ENCODE peak calls at places on chromosomes 1 and 21, in seven cellular contexts. I is HCT116, B is spleen, Q is tibial nerve, H is transverse colon, X is right lobe of liver, O is breast epithelium. P is an unnamed sample. For H3K4me1, the result is how much of the 10 kb centered on the place peaks cover.

GRCh38 chr1:218633238-218633948 is 288.3 kb downstream of the TGFB2 start:
- DNase-seq in I (no peak), B (no peak), Q (no peak), H (no peak), X (no peak), O (no peak), P (no peak)

GRCh38 chr1:241939798-241940197 is 17.8 kb upstream of the BECN2 start:
- DNase-seq in I (no peak), B (no peak), Q (no peak), H (no peak), X (no peak), O (no peak), P (no peak)

GRCh38 chr21:46002841-46003574 is 21.4 kb downstream of the COL6A1 start:
- DNase-seq in I (no peak), B (peak), Q (peak), H (peak), X (peak), O (peak), P (peak)

GRCh38 chr1:67689267-67690017 is 4.4 kb downstream of the GADD45A start:
- DNase-seq in I (no peak), B (no peak), Q (no peak), H (no peak), X (no peak), O (no peak), P (no peak)

GRCh38 chr1:89195476-89195875 is 3.3 kb downstream of the GBP4 start:
- DNase-seq in I (no peak), B (no peak), Q (no peak), H (no peak), X (no peak), O (no peak), P (no peak)

GRCh38 chr1:95640746-95641145 is 406.7 kb downstream of the RWDD3 start:
- DNase-seq in I (no peak), B (no peak), Q (no peak), H (no peak), X (peak), O (peak), P (no peak)

GRCh38 chr1:21058035-21058793 is 118.5 kb downstream of the EIF4G3 start:
- DNase-seq in I (no peak), B (no peak), Q (no peak), H (no peak), X (no peak), O (no peak), P (no peak)

GRCh38 chr1:68495532-68495931 is 1.4 kb downstream of the DEPDC1 start:
- DNase-seq in I (no peak), B (no peak), Q (no peak), H (no peak), X (no peak), O (no peak), P (no peak)

GRCh38 chr1:38138498-38139233 is 92.1 kb upstream of the POU3F1 start:
- DNase-seq in I (peak), B (no peak), Q (peak), H (peak), X (peak), O (peak), P (peak)

GRCh38 chr1:12552951-12553921 is 64.8 kb downstream of the DHRS3 start:
- DNase-seq in I (no peak), B (no peak), Q (no peak), H (no peak), X (no peak), O (no peak), P (no peak)

GRCh38 chr1:191134796-191135195 is 657.1 kb upstream of the BRINP3 start:
- DNase-seq in I (no peak), B (no peak), Q (no peak), H (no peak), X (no peak), O (no peak), P (no peak)

GRCh38 chr1:199546323-199546722 is 481.2 kb upstream of the NR5A2 start:
- DNase-seq in I (no peak), B (no peak), Q (no peak), H (no peak), X (no peak), O (no peak), P (no peak)

GRCh38 chr1:44050261-44050660 is 19.0 kb upstream of the SLC6A9 start:
- DNase-seq in I (no peak), B (no peak), Q (no peak), H (no peak), X (no peak), O (no peak), P (no peak)

GRCh38 chr21:33036430-33037162 is 10.9 kb downstream of the OLIG2 start:
- DNase-seq in I (no peak), B (peak), Q (no peak), H (no peak), X (peak), O (no peak), P (no peak)

GRCh38 chr1:201713093-201713810 is 115.7 kb upstream of the IPO9 start:
- DNase-seq in I (peak), B (peak), Q (peak), H (peak), X (peak), O (peak), P (peak)

GRCh38 chr1:15196807-15197530 is 43.4 kb downstream of the TMEM51 start:
- DNase-seq in I (no peak), B (no peak), Q (no peak), H (peak), X (no peak), O (peak), P (no peak)

GRCh38 chr1:114780344-114781226 is at the start of gene SIKE1:
- DNase-seq in I (peak), B (peak), Q (peak), H (peak), X (peak), O (peak), P (peak)

GRCh38 chr1:167599839-167600581 is 30.0 kb upstream of the RCSD1 start:
- DNase-seq in I (peak), B (no peak), Q (no peak), H (peak), X (peak), O (no peak), P (peak)

DNA sequence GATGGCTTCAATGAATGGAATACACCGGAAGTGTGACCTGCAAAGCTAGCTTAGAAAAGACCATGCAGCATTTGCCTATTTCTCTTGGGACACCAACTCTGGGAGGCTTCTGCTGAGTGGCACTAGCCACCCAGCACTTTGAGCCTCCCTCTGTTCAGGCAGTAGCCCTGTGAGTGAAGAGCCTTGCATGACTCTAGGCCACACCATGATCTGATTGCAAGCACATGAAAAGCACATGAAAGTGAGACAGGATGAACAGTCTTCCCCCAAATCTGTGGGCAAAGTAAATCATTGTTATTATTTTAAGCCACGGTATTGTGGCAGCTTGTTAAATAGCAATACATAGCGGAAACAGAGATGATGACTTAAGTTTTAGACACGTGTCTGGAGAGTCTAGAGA is 2.8 kb downstream of the CD48 start:
- DNase-seq in I (no peak), B (no peak), Q (no peak), H (no peak), X (no peak), O (no peak), P (no peak)
- TF ChIP-seq POLR2A in I (no peak), B (no peak), Q (no peak), H (no peak), X (no peak), O (no peak), P (no peak)

DNA sequence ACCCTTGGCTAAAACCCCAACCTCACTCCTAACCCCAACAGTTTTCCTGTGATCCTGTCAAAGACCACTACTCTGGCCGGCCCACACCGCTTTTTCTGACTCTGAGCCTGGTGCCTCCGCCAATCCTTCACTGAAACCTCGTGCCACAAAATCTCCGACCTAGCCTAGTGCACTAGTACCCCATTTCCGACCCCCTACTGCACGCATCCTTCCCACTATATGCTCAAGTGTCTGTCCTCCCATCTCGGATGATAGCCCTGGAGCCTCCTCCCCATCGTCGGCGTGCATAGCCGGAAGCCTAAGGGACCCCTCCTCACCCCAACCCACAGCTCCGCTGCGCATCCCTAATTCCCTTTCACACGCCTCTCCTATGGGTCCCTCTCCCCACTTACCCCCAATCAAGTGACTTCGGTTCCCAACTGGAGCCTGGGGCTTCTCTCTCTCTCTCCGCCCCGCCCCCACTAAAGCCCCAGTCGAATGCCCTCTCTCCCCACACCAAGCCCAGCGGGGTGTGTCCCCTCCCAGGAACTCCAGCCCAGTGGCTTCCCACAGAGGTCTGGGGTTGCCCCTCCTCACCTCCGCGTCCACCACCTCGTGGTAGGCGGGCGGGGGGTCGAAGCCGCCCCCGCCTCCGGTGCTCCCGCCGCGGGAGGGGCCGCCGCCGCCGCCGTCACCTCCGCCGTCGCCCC is 806 bp downstream of the USP24 start:
- DNase-seq in I (no peak), B (peak), Q (peak), H (peak), X (peak), O (no peak), P (peak)
- H3K27ac ChIP-seq in I (peak), B (peak), Q (peak), H (peak), X (peak), O (peak), P (peak)

DNA sequence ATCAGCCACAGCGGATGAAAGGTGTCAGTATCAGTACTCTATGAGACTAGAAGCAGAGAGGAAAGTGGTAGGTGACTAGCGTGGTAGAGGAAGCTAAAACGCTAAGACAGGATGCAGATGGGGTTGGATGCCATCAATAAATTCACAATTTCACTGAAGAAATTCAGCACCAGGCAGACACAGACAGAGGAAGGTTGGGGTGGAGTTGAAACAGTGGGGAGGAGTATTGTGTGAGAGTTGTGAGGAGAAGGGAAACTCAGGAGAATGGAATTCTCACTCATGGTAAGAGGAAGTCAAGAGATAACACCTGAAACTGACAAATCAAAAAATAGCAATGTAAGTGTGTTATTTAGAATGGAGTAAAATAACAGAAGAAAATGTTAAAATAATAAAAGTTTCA is 208.5 kb upstream of the DAB1 start:
- DNase-seq in I (no peak), B (no peak), Q (no peak), H (no peak), X (no peak), O (no peak), P (no peak)
- H3K4me1 ChIP-seq in I (under half), B (under half), Q (under half), H (under half), X (under half), O (under half), P (under half)

GRCh38 chr1:236534164-236534651 is 10.4 kb downstream of the LGALS8 start:
- DNase-seq in I (no peak), B (no peak), Q (no peak), H (no peak), X (no peak), O (no peak), P (no peak)
- TF ChIP-seq POLR2A in I (no peak), B (no peak), Q (no peak), H (no peak), X (no peak), O (no peak), P (no peak)

GRCh38 chr1:169110265-169110664 is 3.8 kb downstream of the ATP1B1 start:
- DNase-seq in I (no peak), B (no peak), Q (no peak), H (no peak), X (no peak), O (no peak), P (no peak)
- H3K27ac ChIP-seq in I (peak), B (peak), Q (peak), H (peak), X (peak), O (peak), P (peak)

DNA sequence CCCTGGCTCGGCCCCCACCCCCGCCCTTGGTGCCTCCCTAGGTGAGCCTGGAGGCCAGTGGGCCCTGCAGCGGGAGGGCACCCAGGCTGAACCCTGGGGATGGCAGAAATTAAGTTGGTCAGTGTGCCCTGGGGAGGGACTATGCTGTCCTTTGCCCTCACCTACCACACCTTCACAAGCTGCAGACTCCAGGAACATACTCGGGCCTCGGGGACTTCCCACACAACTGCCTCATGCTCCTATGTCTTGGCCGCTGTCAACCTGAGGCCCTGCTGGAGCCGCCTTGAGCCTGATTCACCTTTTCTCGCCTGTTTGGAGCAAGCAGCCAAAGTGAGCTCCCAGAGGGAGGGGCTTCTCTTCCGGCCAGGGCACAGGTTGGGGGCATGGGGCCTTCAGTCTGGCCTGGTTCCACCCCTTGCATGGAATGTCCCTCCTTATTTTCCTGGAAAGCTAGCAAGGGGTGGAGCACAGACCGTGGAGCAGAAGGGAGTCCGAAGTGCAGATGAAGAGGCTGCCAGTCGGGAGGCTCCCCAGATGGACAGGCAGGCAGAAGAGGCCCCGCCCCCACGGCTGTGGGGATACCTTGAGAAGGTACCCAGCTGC is 24.7 kb downstream of the KNCN start:
- DNase-seq in I (no peak), B (no peak), Q (no peak), H (peak), X (peak), O (no peak), P (no peak)
- H3K4me1 ChIP-seq in I (under half), B (under half), Q (under half), H (under half), X (under half), O (under half), P (under half)

GRCh38 chr1:19483261-19483660 is 2.1 kb downstream of the CAPZB start:
- DNase-seq in I (no peak), B (no peak), Q (no peak), H (no peak), X (no peak), O (no peak), P (no peak)

GRCh38 chr1:19485362-19486187 is at the start of gene CAPZB:
- DNase-seq in I (peak), B (peak), Q (peak), H (peak), X (peak), O (peak), P (peak)

GRCh38 chr1:19483691-19484090 is 1.6 kb downstream of the CAPZB start:
- DNase-seq in I (no peak), B (no peak), Q (no peak), H (no peak), X (no peak), O (no peak), P (no peak)

GRCh38 chr1:19484338-19484792 is 974 bp downstream of the CAPZB start:
- DNase-seq in I (no peak), B (peak), Q (no peak), H (no peak), X (peak), O (no peak), P (no peak)

DNA sequence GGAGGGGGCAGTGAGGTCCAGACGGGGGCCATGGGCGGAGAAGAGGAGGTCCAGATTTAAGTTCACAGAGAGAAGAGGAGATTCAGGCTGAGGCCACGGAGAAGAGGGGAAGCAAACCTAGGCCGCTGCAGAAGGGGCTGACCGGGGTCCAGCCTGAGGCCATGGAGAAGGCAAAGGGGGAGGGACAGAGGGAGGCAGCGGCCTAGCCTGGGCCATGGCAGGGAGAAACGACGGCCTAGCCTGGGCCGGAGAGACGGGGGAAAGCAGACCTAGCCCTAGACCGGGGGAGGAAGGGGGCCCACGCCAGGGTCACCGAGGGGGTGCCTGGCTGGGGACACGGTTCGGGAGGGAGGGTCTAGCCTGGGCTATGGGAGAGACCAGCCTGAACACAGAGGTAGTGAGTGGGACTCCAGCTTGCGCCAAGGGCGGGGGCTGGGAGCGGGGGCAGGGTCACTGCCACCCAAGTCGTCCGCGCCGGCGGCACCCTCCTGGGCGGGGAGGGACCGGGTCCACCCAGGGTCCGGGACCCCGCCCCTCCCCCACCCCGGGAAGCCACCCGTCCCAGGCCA is 462 bp downstream of the CAPZB start:
- DNase-seq in I (no peak), B (no peak), Q (no peak), H (no peak), X (no peak), O (no peak), P (no peak)
- TF ChIP-seq POLR2A in I (no peak), B (no peak), Q (no peak), H (no peak), X (no peak), O (no peak), P (no peak)

GRCh38 chr1:87733421-87733820 is 404.7 kb downstream of the LMO4 start:
- DNase-seq in I (no peak), B (no peak), Q (no peak), H (no peak), X (no peak), O (no peak), P (no peak)

GRCh38 chr1:87728169-87728568 is 399.5 kb downstream of the LMO4 start:
- DNase-seq in I (no peak), B (no peak), Q (no peak), H (no peak), X (no peak), O (no peak), P (no peak)

GRCh38 chr1:87730274-87731222 is 401.9 kb downstream of the LMO4 start:
- DNase-seq in I (no peak), B (no peak), Q (no peak), H (no peak), X (no peak), O (no peak), P (no peak)
- H3K27ac ChIP-seq in I (no peak), B (no peak), Q (no peak), H (no peak), X (no peak), O (no peak), P (no peak)